ENCODE peak calls at places on chromosomes 3 and 15, in four cellular contexts. G is NCI-H187 treated with DMSO at 0.1 percent for 48 hours, W is HS-5, O is GM04504. B is an unnamed sample.

GRCh38 chr15:99361541-99362185 is 110.4 kb downstream of the LRRC28 start:
- DNase-seq in W (no peak), G (no peak), O (no peak), B (no peak)

GRCh38 chr3:17913349-17913748 is 170.9 kb upstream of the TBC1D5 start:
- DNase-seq in W (no peak), G (no peak), O (no peak), B (no peak)

GRCh38 chr3:178588593-178588992 is 52.4 kb downstream of the KCNMB2 start:
- DNase-seq in G (peak), W (no peak), O (no peak), B (no peak)

GRCh38 chr3:184078851-184079250 is 18.0 kb upstream of the HTR3E start:
- DNase-seq in W (no peak), O (no peak), G (no peak), B (peak)

GRCh38 chr3:197908957-197909701 is 40.9 kb upstream of the RPL35A start:
- DNase-seq in G (no peak), W (no peak), O (no peak), B (no peak)

GRCh38 chr3:85589145-85589544 is 630.4 kb downstream of the CADM2 start:
- DNase-seq in O (no peak), G (no peak), W (peak), B (peak)

GRCh38 chr3:177754508-177754921 is 557.2 kb upstream of the TBL1XR1 start:
- DNase-seq in O (no peak), W (no peak), G (no peak), B (peak)

GRCh38 chr3:24595801-24596200 is 101.2 kb upstream of the THRB start:
- DNase-seq in G (no peak), W (no peak), O (peak), B (peak)

GRCh38 chr3:156416846-156417581 is 137.9 kb downstream of the SSR3 start:
- DNase-seq in G (no peak), O (no peak), W (no peak), B (peak)

GRCh38 chr15:76936671-76937070 is 5.1 kb downstream of the RCN2 start:
- DNase-seq in G (no peak), O (no peak), W (no peak), B (no peak)

GRCh38 chr3:60456180-60456579 is 795.1 kb downstream of the FHIT start:
- DNase-seq in G (no peak), W (no peak), O (no peak), B (no peak)

GRCh38 chr3:161401389-161401788 is 30.1 kb upstream of the SPTSSB start:
- DNase-seq in W (no peak), G (no peak), O (no peak), B (peak)

GRCh38 chr15:101499863-101500713 is 10.6 kb upstream of the PCSK6 start:
- DNase-seq in O (no peak), W (no peak), G (no peak), B (no peak)

GRCh38 chr15:101003076-101003475 is 83.9 kb downstream of the LRRK1 start:
- DNase-seq in G (no peak), W (no peak), O (no peak), B (no peak)

GRCh38 chr3:197209366-197210260 is 88.8 kb downstream of the DLG1 start:
- DNase-seq in G (no peak), W (no peak), O (no peak), B (peak)

GRCh38 chr3:185708392-185708791 is 116.5 kb downstream of the IGF2BP2 start:
- DNase-seq in G (no peak), O (no peak), W (no peak), B (no peak)

B was measured in astrocyte.